ENCODE peak calls at places on chromosomes 5 and 9, in five cellular contexts. One of them, this sample, is unnamed.

GRCh38 chr9:104232781-104233341 is 138.8 kb downstream of the SMC2 start:
- DNase-seq in tibial nerve: no peak
- DNase-seq in esophagus squamous epithelium: no peak
- DNase-seq in stomach: no peak
- DNase-seq in heart left ventricle: no peak
- DNase-seq in this sample: no peak

GRCh38 chr9:69357030-69357853 is 32.2 kb downstream of the ENTREP1 start:
- DNase-seq in esophagus squamous epithelium: no peak
- DNase-seq in tibial nerve: no peak
- DNase-seq in heart left ventricle: peak
- DNase-seq in stomach: no peak
- DNase-seq in this sample: no peak

GRCh38 chr9:79734989-79735779 is 163.4 kb downstream of the TLE4 start:
- DNase-seq in esophagus squamous epithelium: no peak
- DNase-seq in heart left ventricle: no peak
- DNase-seq in stomach: no peak
- DNase-seq in tibial nerve: no peak
- DNase-seq in this sample: no peak

GRCh38 chr5:76082790-76083554 is at the start of gene SV2C:
- DNase-seq in tibial nerve: no peak
- DNase-seq in stomach: peak
- DNase-seq in esophagus squamous epithelium: no peak
- DNase-seq in heart left ventricle: no peak
- DNase-seq in this sample: no peak

GRCh38 chr9:34628656-34629491 is at the start of gene ARID3C:
- DNase-seq in esophagus squamous epithelium: no peak
- DNase-seq in stomach: peak
- DNase-seq in tibial nerve: no peak
- DNase-seq in heart left ventricle: no peak
- DNase-seq in this sample: no peak

GRCh38 chr5:43514471-43514815 is 505 bp downstream of the C5orf34 start:
- DNase-seq in esophagus squamous epithelium: no peak
- DNase-seq in tibial nerve: no peak
- DNase-seq in stomach: no peak
- DNase-seq in heart left ventricle: no peak
- DNase-seq in this sample: no peak

GRCh38 chr5:66145737-66146136 is 1.6 kb downstream of the SREK1 start:
- DNase-seq in esophagus squamous epithelium: no peak
- DNase-seq in tibial nerve: no peak
- DNase-seq in stomach: no peak
- DNase-seq in heart left ventricle: no peak
- DNase-seq in this sample: no peak

GRCh38 chr5:163544041-163544440 is 38.6 kb downstream of the MAT2B start:
- DNase-seq in stomach: no peak
- DNase-seq in tibial nerve: no peak
- DNase-seq in esophagus squamous epithelium: no peak
- DNase-seq in heart left ventricle: no peak
- DNase-seq in this sample: no peak

GRCh38 chr9:89661956-89662717 is 57.3 kb downstream of the GADD45G start:
- DNase-seq in stomach: peak
- DNase-seq in heart left ventricle: peak
- DNase-seq in esophagus squamous epithelium: no peak
- DNase-seq in tibial nerve: peak
- DNase-seq in this sample: peak

GRCh38 chr9:121322037-121322736 is 47.9 kb downstream of the STOM start:
- DNase-seq in heart left ventricle: no peak
- DNase-seq in esophagus squamous epithelium: no peak
- DNase-seq in tibial nerve: no peak
- DNase-seq in stomach: no peak
- DNase-seq in this sample: peak

GRCh38 chr5:163727028-163727427 is 221.6 kb downstream of the MAT2B start:
- DNase-seq in esophagus squamous epithelium: no peak
- DNase-seq in tibial nerve: no peak
- DNase-seq in stomach: no peak
- DNase-seq in heart left ventricle: no peak
- DNase-seq in this sample: no peak

GRCh38 chr9:127794001-127794791 is 8.4 kb downstream of the CDK9 start:
- DNase-seq in tibial nerve: no peak
- DNase-seq in stomach: peak
- DNase-seq in heart left ventricle: no peak
- DNase-seq in esophagus squamous epithelium: no peak
- DNase-seq in this sample: no peak
- TF ChIP-seq POLR2A in tibial nerve: no peak
- TF ChIP-seq POLR2A in stomach: no peak
- TF ChIP-seq POLR2A in heart left ventricle: no peak
- TF ChIP-seq POLR2A in esophagus squamous epithelium: no peak
- TF ChIP-seq POLR2A in this sample: no peak

GRCh38 chr5:40137223-40137622 is 542.5 kb upstream of the PTGER4 start:
- DNase-seq in tibial nerve: no peak
- DNase-seq in heart left ventricle: no peak
- DNase-seq in stomach: no peak
- DNase-seq in esophagus squamous epithelium: no peak
- DNase-seq in this sample: no peak

DNA sequence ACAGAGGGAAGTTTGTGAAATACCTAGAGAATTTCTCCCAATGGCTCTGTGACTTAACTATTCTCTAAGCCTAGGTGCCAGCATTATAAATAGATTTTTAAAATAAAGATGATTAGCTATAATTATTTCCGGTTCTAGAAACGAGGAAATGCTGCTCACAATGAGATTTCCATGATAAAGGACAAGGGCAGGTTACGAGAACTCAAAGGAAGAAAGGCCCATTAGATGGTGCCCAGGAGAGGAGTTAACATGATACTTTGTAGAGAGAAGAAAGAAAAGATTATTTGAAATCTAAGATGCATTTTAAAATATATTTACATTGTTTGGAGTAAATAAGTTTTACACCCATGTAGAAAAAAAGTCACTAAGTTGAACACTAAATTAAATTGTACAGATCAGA is 538.3 kb upstream of the PTGER4 start:
- DNase-seq in esophagus squamous epithelium: no peak
- DNase-seq in tibial nerve: no peak
- DNase-seq in heart left ventricle: no peak
- DNase-seq in stomach: no peak
- DNase-seq in this sample: no peak
- H3K4me3 ChIP-seq in esophagus squamous epithelium: no peak
- H3K4me3 ChIP-seq in tibial nerve: no peak
- H3K4me3 ChIP-seq in heart left ventricle: no peak
- H3K4me3 ChIP-seq in stomach: no peak
- H3K4me3 ChIP-seq in this sample: no peak

GRCh38 chr9:137095664-137096517 is 9.1 kb downstream of the MAN1B1 start:
- DNase-seq in tibial nerve: no peak
- DNase-seq in esophagus squamous epithelium: no peak
- DNase-seq in heart left ventricle: no peak
- DNase-seq in stomach: peak
- DNase-seq in this sample: no peak
- TF ChIP-seq POLR2A in tibial nerve: no peak
- TF ChIP-seq POLR2A in esophagus squamous epithelium: no peak
- TF ChIP-seq POLR2A in heart left ventricle: no peak
- TF ChIP-seq POLR2A in stomach: no peak
- TF ChIP-seq POLR2A in this sample: no peak

GRCh38 chr5:122882836-122883235 is 37.4 kb downstream of the SNX24 start:
- DNase-seq in esophagus squamous epithelium: no peak
- DNase-seq in heart left ventricle: no peak
- DNase-seq in stomach: no peak
- DNase-seq in tibial nerve: no peak
- DNase-seq in this sample: no peak

GRCh38 chr5:122874179-122874875 is 28.9 kb downstream of the SNX24 start:
- DNase-seq in esophagus squamous epithelium: no peak
- DNase-seq in heart left ventricle: no peak
- DNase-seq in stomach: no peak
- DNase-seq in tibial nerve: no peak
- DNase-seq in this sample: no peak

GRCh38 chr5:122880170-122880689 is 34.8 kb downstream of the SNX24 start:
- DNase-seq in stomach: no peak
- DNase-seq in tibial nerve: no peak
- DNase-seq in esophagus squamous epithelium: no peak
- DNase-seq in heart left ventricle: no peak
- DNase-seq in this sample: no peak

GRCh38 chr5:122880749-122881148 is 35.3 kb downstream of the SNX24 start:
- DNase-seq in stomach: no peak
- DNase-seq in heart left ventricle: no peak
- DNase-seq in esophagus squamous epithelium: no peak
- DNase-seq in tibial nerve: no peak
- DNase-seq in this sample: no peak

GRCh38 chr5:122877518-122877917 is 32.1 kb downstream of the SNX24 start:
- DNase-seq in tibial nerve: no peak
- DNase-seq in stomach: no peak
- DNase-seq in esophagus squamous epithelium: no peak
- DNase-seq in heart left ventricle: no peak
- DNase-seq in this sample: no peak
- H3K4me3 ChIP-seq in tibial nerve: no peak
- H3K4me3 ChIP-seq in stomach: no peak
- H3K4me3 ChIP-seq in esophagus squamous epithelium: no peak
- H3K4me3 ChIP-seq in heart left ventricle: no peak
- H3K4me3 ChIP-seq in this sample: no peak

GRCh38 chr5:136132557-136133415 is at the start of gene SMAD5:
- DNase-seq in heart left ventricle: peak
- DNase-seq in esophagus squamous epithelium: peak
- DNase-seq in stomach: peak
- DNase-seq in tibial nerve: peak
- DNase-seq in this sample: peak
- TF ChIP-seq POLR2A in heart left ventricle: peak
- TF ChIP-seq POLR2A in esophagus squamous epithelium: peak
- TF ChIP-seq POLR2A in stomach: no peak
- TF ChIP-seq POLR2A in tibial nerve: peak
- TF ChIP-seq POLR2A in this sample: peak

GRCh38 chr5:6729400-6730310 is 16.4 kb downstream of the TENT4A start:
- DNase-seq in heart left ventricle: no peak
- DNase-seq in stomach: peak
- DNase-seq in esophagus squamous epithelium: no peak
- DNase-seq in tibial nerve: peak
- DNase-seq in this sample: no peak
- H3K4me3 ChIP-seq in heart left ventricle: no peak
- H3K4me3 ChIP-seq in stomach: no peak
- H3K4me3 ChIP-seq in esophagus squamous epithelium: no peak
- H3K4me3 ChIP-seq in tibial nerve: no peak
- H3K4me3 ChIP-seq in this sample: no peak

DNA sequence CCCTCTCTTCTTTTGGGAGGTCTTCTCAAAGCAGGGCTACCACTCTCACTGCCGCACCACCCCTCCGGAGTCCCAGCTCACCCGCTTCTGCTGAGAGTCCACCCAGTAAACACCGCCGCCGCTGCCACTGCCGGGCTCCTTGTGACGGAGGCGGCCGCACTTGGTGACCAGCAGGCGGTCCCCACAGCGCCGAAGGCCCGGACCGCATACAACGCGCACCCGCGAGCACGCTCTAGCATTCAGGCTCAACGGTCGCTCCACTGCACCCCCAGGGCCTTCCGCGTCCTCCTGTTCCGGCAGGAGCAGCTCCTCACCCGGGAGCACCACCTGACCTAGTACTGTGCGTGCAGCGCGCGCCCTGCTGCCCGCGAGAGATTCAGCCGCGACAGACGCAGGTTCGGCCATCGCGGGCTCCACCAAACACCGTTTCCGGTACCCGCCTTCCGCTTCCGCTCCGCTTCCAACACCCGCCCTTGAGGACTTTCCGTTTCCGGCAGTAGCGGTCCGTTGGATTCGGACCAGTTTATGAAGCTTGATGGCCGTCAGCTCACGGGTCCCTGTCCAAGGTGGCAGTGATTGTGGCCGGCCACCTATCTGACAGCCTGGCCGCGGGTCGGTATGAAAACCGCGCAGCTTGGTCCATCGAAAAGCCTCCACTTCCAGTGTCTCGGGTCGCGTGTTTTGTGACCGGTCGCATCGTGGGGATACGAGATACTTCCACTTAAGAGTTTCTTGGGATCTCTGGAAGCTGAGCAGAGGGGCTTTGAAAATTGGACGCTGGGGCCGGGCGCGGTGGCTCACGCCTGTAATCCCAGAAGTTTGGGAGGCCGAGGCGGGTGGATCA is at the start of gene EXOSC3:
- DNase-seq in esophagus squamous epithelium: peak
- DNase-seq in tibial nerve: peak
- DNase-seq in stomach: peak
- DNase-seq in heart left ventricle: peak
- DNase-seq in this sample: peak
- TF ChIP-seq POLR2A in esophagus squamous epithelium: peak
- TF ChIP-seq POLR2A in tibial nerve: no peak
- TF ChIP-seq POLR2A in stomach: no peak
- TF ChIP-seq POLR2A in heart left ventricle: peak
- TF ChIP-seq POLR2A in this sample: no peak

GRCh38 chr9:19284729-19285128 is 54.2 kb downstream of the DENND4C start:
- DNase-seq in heart left ventricle: no peak
- DNase-seq in stomach: no peak
- DNase-seq in tibial nerve: no peak
- DNase-seq in esophagus squamous epithelium: no peak
- DNase-seq in this sample: no peak

GRCh38 chr9:19281801-19282200 is 51.3 kb downstream of the DENND4C start:
- DNase-seq in heart left ventricle: no peak
- DNase-seq in tibial nerve: no peak
- DNase-seq in esophagus squamous epithelium: no peak
- DNase-seq in stomach: no peak
- DNase-seq in this sample: no peak

GRCh38 chr9:19283108-19283710 is 52.7 kb downstream of the DENND4C start:
- DNase-seq in tibial nerve: no peak
- DNase-seq in stomach: no peak
- DNase-seq in heart left ventricle: no peak
- DNase-seq in esophagus squamous epithelium: no peak
- DNase-seq in this sample: no peak

GRCh38 chr9:19290103-19290502 is 59.6 kb downstream of the DENND4C start:
- DNase-seq in stomach: no peak
- DNase-seq in heart left ventricle: no peak
- DNase-seq in tibial nerve: no peak
- DNase-seq in esophagus squamous epithelium: no peak
- DNase-seq in this sample: no peak

GRCh38 chr9:19286634-19287188 is 56.2 kb downstream of the DENND4C start:
- DNase-seq in stomach: peak
- DNase-seq in tibial nerve: no peak
- DNase-seq in heart left ventricle: no peak
- DNase-seq in esophagus squamous epithelium: no peak
- DNase-seq in this sample: no peak
- H3K4me3 ChIP-seq in stomach: no peak
- H3K4me3 ChIP-seq in tibial nerve: no peak
- H3K4me3 ChIP-seq in heart left ventricle: no peak
- H3K4me3 ChIP-seq in esophagus squamous epithelium: no peak
- H3K4me3 ChIP-seq in this sample: no peak

This sample was measured in lower leg skin.